ENCODE peak calls at places on chromosome 1, in five cellular contexts. O is HCT116, W is hepatocyte, N is GM23338, U is fibroblast of lung. V is an unnamed sample.

GRCh38 chr1:202034683-202035462 is 24.5 kb downstream of the ELF3 start:
- DNase-seq in U (peak), N (no peak), O (peak), W (peak), V (no peak)

GRCh38 chr1:109792056-109792831 is 28.5 kb upstream of the EPS8L3 start:
- DNase-seq in N (peak), O (no peak), W (peak), U (peak), V (no peak)

GRCh38 chr1:228097333-228098081 is 5.6 kb downstream of the C1orf35 start:
- DNase-seq in O (no peak), W (no peak), U (no peak), N (no peak), V (no peak)

GRCh38 chr1:46526689-46527291 is 24.7 kb downstream of the KNCN start:
- DNase-seq in W (no peak), O (no peak), N (peak), U (no peak), V (no peak)

GRCh38 chr1:211589782-211590721 is 11.1 kb upstream of the SLC30A1 start:
- DNase-seq in N (no peak), W (no peak), U (peak), O (no peak), V (no peak)

GRCh38 chr1:205690122-205690756 is 9.9 kb upstream of the SLC45A3 start:
- DNase-seq in W (no peak), O (no peak), N (no peak), U (no peak), V (no peak)

GRCh38 chr1:157773723-157774350 is 3.1 kb downstream of the FCRL2 start:
- DNase-seq in W (peak), O (no peak), N (peak), U (no peak), V (peak)

GRCh38 chr1:22412932-22413727 is 38.5 kb upstream of the ZBTB40 start:
- DNase-seq in N (no peak), U (peak), W (peak), O (no peak), V (no peak)

GRCh38 chr1:206513312-206514111 is 6.2 kb downstream of the RASSF5 start:
- DNase-seq in O (no peak), N (no peak), W (peak), U (peak), V (no peak)

GRCh38 chr1:56496861-56497772 is 82.2 kb downstream of the PLPP3 start:
- DNase-seq in N (no peak), U (no peak), W (no peak), O (no peak), V (no peak)

GRCh38 chr1:119298687-119299086 is 69.9 kb upstream of the HAO2 start:
- DNase-seq in U (peak), W (no peak), O (no peak), N (no peak), V (no peak)

GRCh38 chr1:39615086-39615662 is 24.3 kb downstream of the HEYL start:
- DNase-seq in U (no peak), N (peak), W (no peak), O (no peak), V (no peak)

GRCh38 chr1:92980732-92981647 is 19.7 kb upstream of the DIPK1A start:
- DNase-seq in N (no peak), O (no peak), U (no peak), W (no peak), V (peak)

GRCh38 chr1:44086722-44087474 is 31.7 kb upstream of the KLF17 start:
- DNase-seq in O (no peak), U (no peak), W (no peak), N (no peak), V (no peak)

GRCh38 chr1:21764615-21765423 is 18.1 kb downstream of the USP48 start:
- DNase-seq in N (peak), U (peak), W (no peak), O (no peak), V (no peak)

GRCh38 chr1:30120268-30121000 is 603.0 kb downstream of the MATN1 start:
- DNase-seq in O (no peak), W (no peak), U (no peak), N (no peak), V (no peak)

GRCh38 chr1:212205843-212206242 is 79.4 kb upstream of the PPP2R5A start:
- DNase-seq in U (no peak), N (no peak), W (no peak), O (no peak), V (no peak)

GRCh38 chr1:198333744-198334143 is 176.9 kb downstream of the NEK7 start:
- DNase-seq in O (no peak), W (no peak), U (peak), N (no peak), V (no peak)

GRCh38 chr1:82837261-82837660 is 1036.5 kb downstream of the ADGRL2 start:
- DNase-seq in N (no peak), W (no peak), O (no peak), U (peak), V (no peak)

GRCh38 chr1:199124351-199124750 is 485.5 kb downstream of the PTPRC start:
- DNase-seq in W (no peak), U (peak), N (no peak), O (no peak), V (no peak)

GRCh38 chr1:27760411-27760810 is 12.6 kb upstream of the STX12 start:
- DNase-seq in W (peak), O (no peak), U (peak), N (peak), V (no peak)

GRCh38 chr1:6385673-6386191 is 7.8 kb downstream of the ACOT7 start:
- DNase-seq in O (peak), W (peak), U (peak), N (peak), V (no peak)

GRCh38 chr1:71918630-71919029 is 363.7 kb downstream of the NEGR1 start:
- DNase-seq in U (no peak), O (no peak), N (no peak), W (peak), V (no peak)

GRCh38 chr1:54937469-54937868 is 43.0 kb upstream of the TMEM61 start:
- DNase-seq in W (no peak), O (no peak), N (peak), U (no peak), V (no peak)
- H3K27ac ChIP-seq in W (no peak), O (no peak), N (no peak), U (no peak), V (no peak)

GRCh38 chr1:200301152-200301551 is 108.7 kb downstream of the ZNF281 start:
- DNase-seq in N (no peak), W (no peak), U (no peak), O (no peak), V (no peak)
- H3K4me2 ChIP-seq in N (peak), W (peak), U (no peak), O (peak), V (peak)

GRCh38 chr1:35345439-35345981 is 77.0 kb downstream of the ZMYM4 start:
- DNase-seq in U (peak), N (peak), W (no peak), O (no peak), V (no peak)
- H3K27ac ChIP-seq in U (no peak), N (no peak), W (no peak), O (no peak), V (no peak)

GRCh38 chr1:220407101-220407683 is 120.7 kb upstream of the MARK1 start:
- DNase-seq in W (peak), O (no peak), U (no peak), N (no peak), V (no peak)

GRCh38 chr1:220409751-220410370 is 118.1 kb upstream of the MARK1 start:
- DNase-seq in U (no peak), W (no peak), O (no peak), N (peak), V (no peak)

GRCh38 chr1:220410681-220411080 is 117.3 kb upstream of the MARK1 start:
- DNase-seq in W (no peak), U (peak), N (no peak), O (no peak), V (no peak)
- H3K4me2 ChIP-seq in W (peak), U (no peak), N (peak), O (no peak), V (no peak)

GRCh38 chr1:171258943-171259342 is 10.6 kb downstream of the FMO1 start:
- DNase-seq in U (no peak), W (no peak), O (no peak), N (no peak), V (no peak)

GRCh38 chr1:171254859-171255258 is 6.6 kb downstream of the FMO1 start:
- DNase-seq in W (no peak), U (peak), O (no peak), N (no peak), V (no peak)

GRCh38 chr1:171257207-171258052 is 9.1 kb downstream of the FMO1 start:
- DNase-seq in U (peak), W (peak), O (no peak), N (no peak), V (no peak)

GRCh38 chr1:171263915-171264314 is 15.6 kb downstream of the FMO1 start:
- DNase-seq in U (peak), N (no peak), O (no peak), W (no peak), V (no peak)

GRCh38 chr1:171258429-171258828 is 10.1 kb downstream of the FMO1 start:
- DNase-seq in O (no peak), U (no peak), W (no peak), N (no peak), V (no peak)
- H3K27ac ChIP-seq in O (no peak), U (no peak), W (peak), N (no peak), V (no peak)

GRCh38 chr1:234617986-234618725 is 8.2 kb upstream of the IRF2BP2 start:
- DNase-seq in O (no peak), W (no peak), U (peak), N (peak), V (no peak)
- H3K4me2 ChIP-seq in O (peak), W (peak), U (peak), N (no peak), V (no peak)